ENCODE peak calls at places on chromosomes 16 and 17, in eight cellular contexts. P is PC-9, D is hepatocyte, E is HCT116, C is H1, G is GM23338, T is astrocyte, J is GM23248. W is an unnamed sample.
A peak's percentile ranks its signal among the peaks of the same experiment; 100 is the strongest.

GRCh38 chr16:57639172-57639571 is 10.7 kb downstream of the ADGRG1 start:
- DNase-seq in J (no peak), P (no peak), D (peak; percentile 81), E (no peak), G (peak; percentile 90), C (no peak), T (no peak), W (no peak)

GRCh38 chr17:6908807-6909206 is 77.3 kb upstream of the TEKT1 start:
- DNase-seq in D (no peak), T (no peak), C (no peak), P (no peak), J (no peak), G (no peak), E (no peak), W (no peak)

GRCh38 chr16:11666108-11667055 is 1.9 kb upstream of the SNN start:
- DNase-seq in C (no peak), E (no peak), D (no peak), P (no peak), T (no peak), G (no peak), J (no peak), W (peak; percentile 70)

GRCh38 chr17:73799781-73800627 is 155.8 kb upstream of the SDK2 start:
- DNase-seq in G (no peak), T (no peak), C (no peak), J (no peak), E (no peak), D (no peak), P (peak; percentile 8), W (peak; percentile 46)

GRCh38 chr17:15436399-15437369 is 30.7 kb downstream of the CDRT4 start:
- DNase-seq in T (no peak), E (peak; percentile 46), C (no peak), P (no peak), D (peak; percentile 68), J (peak; percentile 37), G (peak; percentile 62), W (no peak)

GRCh38 chr17:71398706-71399620 is 721.9 kb upstream of the SOX9 start:
- DNase-seq in E (no peak), T (peak; percentile 67), C (no peak), D (no peak), J (no peak), G (peak; percentile 40), P (no peak), W (no peak)

GRCh38 chr17:68462381-68463210 is 5.3 kb upstream of the WIPI1 start:
- DNase-seq in D (peak; percentile 94), E (peak; percentile 92), J (peak; percentile 95), C (peak; percentile 49), T (peak; percentile 42), G (peak; percentile 98), P (peak; percentile 78), W (peak; percentile 82)

GRCh38 chr17:72301887-72302286 is 181.1 kb downstream of the SOX9 start:
- DNase-seq in E (no peak), C (no peak), J (no peak), G (no peak), P (no peak), D (no peak), T (no peak), W (no peak)

GRCh38 chr17:73226556-73227172 is 33.8 kb downstream of the COG1 start:
- DNase-seq in E (no peak), C (no peak), J (no peak), D (no peak), P (no peak), G (peak; percentile 56), T (no peak), W (no peak)

GRCh38 chr17:77120866-77121265 is 19.9 kb upstream of the SEC14L1 start:
- DNase-seq in J (peak; percentile 49), T (no peak), P (no peak), D (no peak), G (no peak), E (no peak), C (no peak), W (no peak)

GRCh38 chr17:35536664-35537160 is 766 bp downstream of the SLFN12L start:
- DNase-seq in E (no peak), T (no peak), G (no peak), D (no peak), J (no peak), C (no peak), P (no peak), W (no peak)

GRCh38 chr16:31071861-31072260 is 2.2 kb downstream of the ZNF668 start:
- DNase-seq in E (no peak), C (no peak), G (no peak), T (peak; percentile 79), D (peak; percentile 12), J (peak; percentile 90), P (no peak), W (peak; percentile 12)

GRCh38 chr17:48162946-48163506 is 55.5 kb downstream of the SNX11 start:
- DNase-seq in P (no peak), G (no peak), C (no peak), D (peak; percentile 74), T (peak; percentile 6), J (no peak), E (no peak), W (peak; percentile 9)

GRCh38 chr16:24689128-24689527 is 40.3 kb upstream of the TNRC6A start:
- DNase-seq in E (peak; percentile 57), D (peak; percentile 58), P (no peak), T (peak; percentile 17), C (no peak), J (peak; percentile 77), G (peak; percentile 78), W (no peak)

GRCh38 chr16:11138769-11139623 is 117.0 kb downstream of the SOCS1 start:
- DNase-seq in C (no peak), E (no peak), D (no peak), G (no peak), P (peak; percentile 67), T (no peak), J (peak; percentile 65), W (no peak)

GRCh38 chr17:42347198-42347597 is 41.0 kb downstream of the STAT3 start:
- DNase-seq in T (peak; percentile 85), D (no peak), E (peak; percentile 22), J (peak; percentile 91), C (no peak), P (peak; percentile 77), G (no peak), W (peak; percentile 77)

GRCh38 chr16:89187337-89188063 is 12.8 kb downstream of the SLC22A31 start:
- DNase-seq in J (peak; percentile 67), P (no peak), C (no peak), E (no peak), T (no peak), G (no peak), D (no peak), W (no peak)

GRCh38 chr17:34242976-34243731 is 11.9 kb upstream of the CCL2 start:
- DNase-seq in E (no peak), T (no peak), C (no peak), P (no peak), J (no peak), G (no peak), D (no peak), W (no peak)

GRCh38 chr16:87161822-87162676 is 155.1 kb downstream of the C16orf95 start:
- DNase-seq in D (no peak), P (no peak), G (no peak), J (no peak), C (no peak), T (no peak), E (no peak), W (peak; percentile 16)

GRCh38 chr16:78503501-78504110 is 404.2 kb downstream of the WWOX start:
- DNase-seq in E (peak; percentile 7), J (peak; percentile 52), P (no peak), T (peak; percentile 18), G (peak; percentile 76), D (peak; percentile 85), C (no peak), W (no peak)

GRCh38 chr17:75950421-75950820 is 9.6 kb upstream of the FBF1 start:
- DNase-seq in D (no peak), E (no peak), C (no peak), J (no peak), P (no peak), T (no peak), G (no peak), W (no peak)

GRCh38 chr16:57955572-57955971 is 15.4 kb downstream of the CNGB1 start:
- DNase-seq in J (no peak), P (no peak), E (no peak), G (no peak), T (no peak), C (no peak), D (no peak), W (peak; percentile 63)

GRCh38 chr16:27223701-27224100 is 20.4 kb downstream of the KDM8 start:
- DNase-seq in T (no peak), G (no peak), E (no peak), J (no peak), D (no peak), P (no peak), C (no peak), W (no peak)

GRCh38 chr17:57861737-57862409 is 12.0 kb upstream of the MRPS23 start:
- DNase-seq in E (no peak), J (peak; percentile 68), G (peak; percentile 73), P (no peak), D (peak; percentile 62), C (no peak), T (no peak), W (no peak)

DNA sequence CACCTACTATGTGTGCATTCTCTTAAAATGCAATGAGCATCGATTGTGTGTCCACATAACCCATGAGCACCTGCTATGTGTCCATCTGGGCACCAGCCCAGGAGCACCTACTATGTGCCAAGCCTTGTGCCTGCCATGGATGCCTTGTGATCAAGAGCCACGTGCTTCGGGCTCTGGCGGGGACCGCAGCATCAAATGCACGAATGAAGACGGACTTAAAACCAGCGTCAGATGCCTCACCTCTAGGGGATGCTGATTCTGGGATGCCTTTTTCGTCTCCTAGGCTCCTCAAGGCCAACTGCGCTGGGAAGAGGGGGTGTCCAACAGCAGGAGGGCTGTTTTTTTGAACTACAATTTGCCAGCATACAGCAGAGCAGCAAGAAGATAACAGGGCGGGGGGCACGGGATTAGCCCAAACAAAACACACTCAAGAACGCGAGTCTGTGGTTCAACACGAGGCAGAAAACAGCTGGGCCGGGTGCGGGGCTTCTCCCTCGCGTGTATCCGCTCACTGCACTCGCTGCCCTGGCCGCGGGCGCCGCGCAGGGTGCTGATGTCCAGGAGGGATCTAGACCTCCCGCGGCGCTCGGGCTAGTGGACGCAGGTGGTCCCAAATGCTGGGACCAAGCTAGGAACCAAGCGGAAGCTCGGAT is 1.2 kb upstream of the GLIS2 start:
- DNase-seq in P (no peak), C (no peak), T (peak; percentile 60), D (peak; percentile 65), J (peak; percentile 72), E (peak; percentile 70), G (peak; percentile 72), W (peak; percentile 22)
- TF ChIP-seq EZH2 in P (no peak), C (no peak), T (no peak), D (no peak), J (no peak), E (no peak), G (no peak), W (no peak)

GRCh38 chr16:69378036-69378435 is 7.8 kb downstream of the TERF2 start:
- DNase-seq in C (no peak), E (no peak), G (no peak), J (no peak), P (no peak), T (no peak), D (no peak), W (no peak)
- H3K36me3 ChIP-seq in C (peaks cover 37% of the 10 kb centered on the region), E (peaks cover 60% of the 10 kb centered on the region), G (peaks cover 37% of the 10 kb centered on the region), J (peaks cover 31% of the 10 kb centered on the region), P (peaks cover 26% of the 10 kb centered on the region), T (peaks cover 19% of the 10 kb centered on the region), D (no peaks in the 10 kb centered on the region), W (peaks cover 30% of the 10 kb centered on the region)

GRCh38 chr16:919658-920631 is 50.8 kb downstream of the LMF1 start:
- DNase-seq in G (no peak), E (no peak), T (no peak), C (no peak), D (peak; percentile 44), J (peak; percentile 82), P (no peak), W (no peak)
- H3K4me2 ChIP-seq in G (no peak overlapping the region), E (no peak overlapping the region), T (peak overlapping the region; percentile 25), C (no peak overlapping the region), D (peak overlapping the region; percentile 44), J (peak overlapping the region; percentile 49), P (no peak overlapping the region), W (no peak overlapping the region)

GRCh38 chr17:50090971-50091950 is 3.9 kb upstream of the PDK2 start:
- DNase-seq in T (no peak), D (no peak), G (no peak), P (no peak), C (no peak), E (no peak), J (no peak), W (no peak)
- TF ChIP-seq EZH2 in T (no peak), D (no peak), G (no peak), P (no peak), C (no peak), E (no peak), J (no peak), W (no peak)

W was measured in mammary epithelial cell.